ENCODE peak calls at places on chromosomes 2 and 18, in four cellular contexts. M, F, O and R are unnamed samples.

GRCh38 chr18:49613141-49613641 is 51.3 kb downstream of the LIPG start:
- DNase-seq in M (no peak), F (no peak), O (peak; percentile 80), R (peak; percentile 52)

GRCh38 chr18:79953921-79954651 is 2.6 kb upstream of the SLC66A2 start:
- DNase-seq in M (no peak), F (peak; percentile 42), O (no peak), R (no peak)

GRCh38 chr18:50138181-50139064 is 56.5 kb downstream of the MYO5B start:
- DNase-seq in M (no peak), F (no peak), O (no peak), R (no peak)

GRCh38 chr18:50839341-50839740 is 19.5 kb upstream of the MRO start:
- DNase-seq in M (no peak), F (no peak), O (no peak), R (no peak)

GRCh38 chr2:134258684-134259408 is 5.0 kb downstream of the MGAT5 start:
- DNase-seq in M (no peak), F (no peak), O (no peak), R (no peak)

GRCh38 chr2:72925328-72925943 is 8.1 kb downstream of the EMX1 start:
- DNase-seq in M (no peak), F (no peak), O (no peak), R (no peak)

GRCh38 chr2:102137138-102137537 is 5.4 kb upstream of the IL1R1 start:
- DNase-seq in M (no peak), F (no peak), O (no peak), R (no peak)

GRCh38 chr2:159614534-159615186 is 1.7 kb downstream of the BAZ2B start:
- DNase-seq in M (no peak), F (no peak), O (no peak), R (no peak)

GRCh38 chr2:171522057-171522803 is at the start of gene CYBRD1:
- DNase-seq in M (peak; percentile 79), F (peak; percentile 96), O (no peak), R (peak; percentile 72)

GRCh38 chr2:150376627-150377335 is 110.7 kb downstream of the RND3 start:
- DNase-seq in M (no peak), F (no peak), O (no peak), R (no peak)

GRCh38 chr18:37449618-37450017 is 116.0 kb downstream of the CELF4 start:
- DNase-seq in M (no peak), F (no peak), O (no peak), R (no peak)

GRCh38 chr2:74576830-74577229 is 22.3 kb downstream of the DOK1 start:
- DNase-seq in M (peak; percentile 90), F (no peak), O (no peak), R (no peak)

GRCh38 chr2:126921066-126921465 is 22.4 kb downstream of the TEX51 start:
- DNase-seq in M (no peak), F (no peak), O (no peak), R (no peak)

GRCh38 chr2:169069341-169069740 is at the start of gene DHRS9:
- DNase-seq in M (peak; percentile 20), F (no peak), O (peak; percentile 86), R (no peak)

GRCh38 chr2:160408575-160409291 is 84.9 kb downstream of the RBMS1 start:
- DNase-seq in M (peak; percentile 20), F (no peak), O (no peak), R (no peak)

GRCh38 chr2:186532891-186533290 is 46.8 kb downstream of the ZC3H15 start:
- DNase-seq in M (no peak), F (no peak), O (no peak), R (no peak)

GRCh38 chr2:102074167-102074778 is 68.3 kb upstream of the IL1R1 start:
- DNase-seq in M (no peak), F (no peak), O (no peak), R (no peak)

GRCh38 chr2:179332903-179333302 is 68.3 kb upstream of the SESTD1 start:
- DNase-seq in M (peak; percentile 30), F (no peak), O (no peak), R (no peak)

GRCh38 chr2:148110184-148110583 is 89.3 kb downstream of the MBD5 start:
- DNase-seq in M (no peak), F (no peak), O (no peak), R (no peak)

GRCh38 chr18:63975632-63976031 is 5.8 kb downstream of the SERPINB8 start:
- DNase-seq in M (no peak), F (no peak), O (no peak), R (no peak)

GRCh38 chr18:49520661-49521145 is 33.7 kb upstream of the C18orf32 start:
- DNase-seq in M (no peak), F (no peak), O (no peak), R (no peak)

GRCh38 chr2:189559579-189560272 is 20.9 kb downstream of the SLC40A1 start:
- DNase-seq in M (no peak), F (no peak), O (no peak), R (no peak)

GRCh38 chr18:39854291-39854690 is 2100.7 kb upstream of the PIK3C3 start:
- DNase-seq in M (no peak), F (no peak), O (no peak), R (no peak)

GRCh38 chr18:77006305-77007175 is 126.0 kb downstream of the MBP start:
- DNase-seq in M (no peak), F (no peak), O (no peak), R (no peak)

GRCh38 chr2:210577263-210578071 is 21.1 kb downstream of the CPS1 start:
- DNase-seq in M (peak; percentile 57), F (no peak), O (no peak), R (no peak)

GRCh38 chr2:172246649-172247048 is 143.9 kb upstream of the DLX2 start:
- DNase-seq in M (no peak), F (no peak), O (no peak), R (no peak)

GRCh38 chr2:101962243-101962809 is 29.4 kb upstream of the IL1R2 start:
- DNase-seq in M (no peak), F (no peak), O (no peak), R (no peak)

GRCh38 chr2:63649829-63650228 is 61.1 kb downstream of the MDH1 start:
- DNase-seq in M (no peak), F (no peak), O (no peak), R (no peak)

GRCh38 chr2:207766697-207767460 is 2.8 kb downstream of the FZD5 start:
- DNase-seq in M (no peak), F (no peak), O (no peak), R (peak; percentile 44)

GRCh38 chr18:43882358-43882757 is 605.1 kb upstream of the SYT4 start:
- DNase-seq in M (no peak), F (no peak), O (no peak), R (no peak)

GRCh38 chr2:53460347-53460746 is 307.3 kb upstream of the CHAC2 start:
- DNase-seq in M (no peak), F (no peak), O (no peak), R (no peak)

GRCh38 chr2:26630669-26631360 is 10.4 kb downstream of the CIB4 start:
- DNase-seq in M (peak; percentile 28), F (peak; percentile 39), O (peak; percentile 54), R (no peak)

GRCh38 chr2:192243488-192243887 is 48.8 kb upstream of the TMEFF2 start:
- DNase-seq in M (peak; percentile 0), F (no peak), O (no peak), R (no peak)

GRCh38 chr2:215553946-215554345 is 118.1 kb upstream of the FN1 start:
- DNase-seq in M (no peak), F (no peak), O (no peak), R (no peak)

GRCh38 chr2:19933351-19933981 is 31.7 kb upstream of the TTC32 start:
- DNase-seq in M (peak; percentile 60), F (no peak), O (peak; percentile 82), R (no peak)

GRCh38 chr18:63162271-63163014 is 157.1 kb downstream of the BCL2 start:
- DNase-seq in M (no peak), F (no peak), O (no peak), R (no peak)

GRCh38 chr2:132991464-132992045 is 321.6 kb upstream of the LYPD1 start:
- DNase-seq in M (no peak), F (no peak), O (no peak), R (no peak)

GRCh38 chr2:64859208-64860161 is 129.7 kb upstream of the SLC1A4 start:
- DNase-seq in M (peak; percentile 81), F (no peak), O (no peak), R (peak; percentile 44)
- TF ChIP-seq CTCF in M (peak; percentile 44), F (peak; percentile 51), O (no peak), R (no peak)

GRCh38 chr2:31729442-31730092 is 148.8 kb upstream of the SRD5A2 start:
- DNase-seq in M (peak; percentile 57), F (no peak), O (no peak), R (no peak)
- TF ChIP-seq CTCF in M (peak; percentile 77), F (peak; percentile 70), O (peak; percentile 45), R (no peak)

GRCh38 chr2:198471291-198471690 is 666.9 kb downstream of the PLCL1 start:
- DNase-seq in M (no peak), F (no peak), O (no peak), R (no peak)
- TF ChIP-seq CTCF in M (no peak), F (peak; percentile 34), O (peak; percentile 41), R (no peak)

GRCh38 chr2:100781523-100782375 is 38.2 kb upstream of the NPAS2 start:
- DNase-seq in M (no peak), F (no peak), O (no peak), R (no peak)
- TF ChIP-seq CTCF in M (no peak), F (no peak), O (no peak), R (no peak)

DNA sequence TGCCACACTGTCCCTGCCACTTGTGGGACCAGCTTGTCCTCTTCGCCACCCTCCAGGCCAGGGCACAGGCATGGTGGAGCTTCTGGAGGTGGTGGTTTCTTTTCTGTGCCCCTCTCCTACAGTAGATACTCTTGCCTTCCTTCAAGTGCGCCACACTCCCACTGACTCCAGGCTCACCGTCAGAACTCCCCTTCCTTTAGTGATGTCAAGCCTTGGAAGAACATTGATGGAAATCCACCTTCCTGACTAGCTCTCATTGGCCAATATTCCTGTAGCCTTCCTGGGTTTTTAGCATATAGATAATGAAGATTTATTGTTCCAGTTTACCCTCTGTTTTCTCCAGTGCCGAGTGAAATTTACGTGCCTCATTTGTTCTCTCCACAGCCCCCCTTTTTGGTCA is 37.2 kb downstream of the PLB1 start:
- DNase-seq in M (no peak), F (no peak), O (no peak), R (no peak)
- TF ChIP-seq CTCF in M (no peak), F (no peak), O (no peak), R (no peak)

DNA sequence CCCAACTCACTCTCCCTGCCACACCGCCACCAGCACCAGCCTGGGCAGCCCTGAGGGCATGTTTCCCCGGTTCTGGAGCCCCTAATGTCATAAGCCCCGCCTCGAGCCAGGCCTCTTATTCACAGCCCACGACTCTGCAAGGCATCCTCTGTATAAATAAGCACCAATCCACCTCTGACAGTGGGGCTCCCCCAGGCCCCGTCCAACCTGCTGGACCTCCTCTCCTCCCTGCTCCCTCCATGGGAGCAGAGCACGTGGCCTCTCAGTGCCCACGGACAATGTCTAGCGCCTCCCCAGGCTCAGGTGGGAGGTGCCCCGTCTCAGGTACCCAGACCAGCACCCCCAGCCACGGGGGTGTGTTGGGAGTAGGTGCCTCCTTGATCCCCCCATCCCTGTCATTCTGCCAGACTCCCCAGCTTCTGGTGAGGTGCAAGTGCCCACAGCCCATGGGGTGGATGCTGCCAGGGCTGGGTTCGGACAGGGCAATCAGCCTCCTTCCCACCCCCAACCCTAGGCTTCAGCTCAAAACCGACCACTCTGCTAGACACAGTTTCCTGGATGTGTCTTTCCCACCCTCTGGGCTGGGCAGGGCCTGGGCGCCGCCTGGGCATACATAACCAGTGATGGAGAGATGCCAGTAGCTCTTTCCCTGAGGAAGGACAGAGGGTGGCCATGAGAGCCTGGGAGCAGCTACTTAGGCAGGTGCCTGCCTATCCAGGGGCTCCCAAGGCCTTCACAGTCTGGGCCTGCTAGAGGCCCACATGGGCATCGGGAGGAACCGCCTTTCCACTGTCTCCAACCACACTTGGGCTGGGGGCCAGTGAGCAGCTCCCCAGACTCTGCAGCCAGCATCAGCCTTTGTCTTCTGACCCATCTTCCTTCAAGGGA is 1.6 kb upstream of the ADRA2B start:
- DNase-seq in M (no peak), F (peak; percentile 75), O (no peak), R (peak; percentile 25)
- TF ChIP-seq CTCF in M (no peak), F (no peak), O (peak; percentile 8), R (no peak)